ENCODE peak calls at places on chromosome 14, in seven cellular contexts. Z is foreskin fibroblast; S is progenitor cell of endocrine pancreas; A is HuH-7; D is K562; Q is stimulated activated CD8-positive, alpha-beta memory T cell treated with anti-CD3 and anti-CD28 coated beads, Interleukin-15, amount 100 ng/mL, for 1 hour; N is CD4-positive, alpha-beta T cell. W is an unnamed sample.

GRCh38 chr14:40394634-40395340 is 962.6 kb upstream of the FBXO33 start:
- DNase-seq in N (no peak), Z (no peak), D (no peak), S (no peak), A (no peak), Q (no peak), W (no peak)

GRCh38 chr14:94844593-94844992 is 74.7 kb upstream of the GSC start:
- DNase-seq in A (no peak), S (no peak), Z (no peak), D (no peak), Q (no peak), N (no peak), W (no peak)

GRCh38 chr14:88195676-88196075 is 127.4 kb downstream of the KCNK10 start:
- DNase-seq in Z (no peak), S (no peak), N (no peak), D (no peak), A (peak), Q (no peak), W (no peak)

GRCh38 chr14:61588419-61588901 is 106.9 kb upstream of the HIF1A start:
- DNase-seq in N (no peak), Q (no peak), S (no peak), A (no peak), D (no peak), Z (peak), W (no peak)

GRCh38 chr14:89386214-89386886 is 30.7 kb downstream of the FOXN3 start:
- DNase-seq in A (no peak), N (no peak), Z (peak), S (no peak), Q (no peak), D (no peak), W (no peak)

GRCh38 chr14:64422006-64422405 is 33.9 kb downstream of the MTHFD1 start:
- DNase-seq in A (no peak), D (no peak), S (no peak), Z (no peak), Q (no peak), N (no peak), W (no peak)

GRCh38 chr14:65213316-65213715 is 111.0 kb upstream of the MAX start:
- DNase-seq in D (no peak), Z (no peak), S (no peak), A (no peak), Q (no peak), N (no peak), W (no peak)

GRCh38 chr14:106442857-106443256 is 916.5 kb downstream of the TMEM121 start:
- DNase-seq in D (peak), Q (no peak), Z (no peak), A (no peak), N (peak), S (no peak), W (no peak)

GRCh38 chr14:60488175-60488574 is 2.3 kb upstream of the C14orf39 start:
- DNase-seq in D (no peak), A (no peak), Q (no peak), N (no peak), Z (no peak), S (no peak), W (no peak)

GRCh38 chr14:101843665-101844064 is 82.2 kb downstream of the PPP2R5C start:
- DNase-seq in D (no peak), A (no peak), Z (no peak), Q (peak), S (no peak), N (peak), W (peak)

GRCh38 chr14:77544571-77544970 is 46.0 kb upstream of the ISM2 start:
- DNase-seq in D (no peak), S (no peak), N (no peak), A (no peak), Q (no peak), Z (no peak), W (peak)

GRCh38 chr14:104388631-104389325 is 190.8 kb upstream of the C14orf180 start:
- DNase-seq in N (no peak), A (no peak), S (peak), Q (no peak), D (no peak), Z (no peak), W (no peak)

W was measured in erythroblast.